ENCODE peak calls at places on chromosomes 13 and 19, in eight cellular contexts. R is Peyer's patch, N is GM12878, J is lower leg skin, D is tibial nerve, Z is sigmoid colon, U is uterus, S is transverse colon. G is an unnamed sample.

GRCh38 chr13:83995930-83996329 is 113.7 kb upstream of the SLITRK1 start:
- DNase-seq in Z (no peak), S (no peak), R (no peak), J (no peak), N (no peak), U (no peak), D (no peak), G (no peak)

GRCh38 chr13:113845723-113846638 is 17.9 kb downstream of the GAS6 start:
- DNase-seq in Z (no peak), D (no peak), R (no peak), S (peak; percentile 3), J (no peak), U (peak; percentile 8), N (no peak), G (no peak)

GRCh38 chr19:13398780-13399726 is 107.2 kb downstream of the CACNA1A start:
- DNase-seq in S (no peak), U (no peak), N (no peak), R (no peak), Z (no peak), J (no peak), D (no peak), G (peak; percentile 53)

GRCh38 chr13:41565221-41565620 is 107.9 kb downstream of the RGCC start:
- DNase-seq in J (no peak), R (no peak), S (no peak), U (no peak), N (no peak), D (no peak), Z (no peak), G (no peak)

GRCh38 chr19:39038098-39038497 is 5.7 kb upstream of the FBXO27 start:
- DNase-seq in Z (no peak), R (no peak), J (peak; percentile 33), D (no peak), S (peak; percentile 9), N (no peak), U (peak; percentile 18), G (peak; percentile 77)

GRCh38 chr13:98370806-98371553 is 193.9 kb upstream of the RNF113B start:
- DNase-seq in J (no peak), D (peak; percentile 52), Z (peak; percentile 88), U (peak; percentile 62), R (no peak), N (no peak), S (peak; percentile 31), G (no peak)

GRCh38 chr13:111639196-111639705 is 318.8 kb downstream of the TEX29 start:
- DNase-seq in N (no peak), U (no peak), R (no peak), J (no peak), S (no peak), D (no peak), Z (no peak), G (no peak)

GRCh38 chr13:27428160-27428559 is 3.7 kb downstream of the GTF3A start:
- DNase-seq in Z (no peak), N (no peak), S (no peak), D (no peak), U (no peak), J (no peak), R (no peak), G (peak; percentile 67)

GRCh38 chr19:18519962-18520847 is 1.7 kb downstream of the ELL start:
- DNase-seq in S (peak; percentile 83), U (peak; percentile 72), Z (peak; percentile 87), D (peak; percentile 49), R (peak; percentile 70), N (no peak), J (peak; percentile 71), G (no peak)

GRCh38 chr13:50892162-50892944 is 17.2 kb upstream of the RNASEH2B start:
- DNase-seq in J (no peak), U (no peak), Z (no peak), N (no peak), D (no peak), S (peak; percentile 40), R (peak; percentile 84), G (no peak)

GRCh38 chr13:50893211-50893852 is 16.3 kb upstream of the RNASEH2B start:
- DNase-seq in D (no peak), J (no peak), U (no peak), N (no peak), Z (no peak), R (peak; percentile 40), S (no peak), G (no peak)

GRCh38 chr13:50891206-50891605 is 18.4 kb upstream of the RNASEH2B start:
- DNase-seq in S (no peak), D (no peak), U (no peak), R (no peak), J (no peak), Z (no peak), N (no peak), G (no peak)

GRCh38 chr13:50894042-50894441 is 15.5 kb upstream of the RNASEH2B start:
- DNase-seq in S (no peak), J (no peak), U (no peak), N (no peak), D (no peak), Z (no peak), R (no peak), G (no peak)

GRCh38 chr13:50894504-50894903 is 15.1 kb upstream of the RNASEH2B start:
- DNase-seq in S (no peak), Z (no peak), D (no peak), N (no peak), J (no peak), R (no peak), U (no peak), G (no peak)
- TF ChIP-seq POLR2A in S (no peak), Z (no peak), D (no peak), N (no peak), J (no peak), R (no peak), U (no peak), G (no peak)

GRCh38 chr19:660793-661426 is 2.1 kb downstream of the RNF126 start:
- DNase-seq in N (no peak), R (peak; percentile 42), J (no peak), S (peak; percentile 75), Z (peak; percentile 64), D (no peak), U (no peak), G (no peak)
- TF ChIP-seq POLR2A in N (no peak), R (peak; percentile 91), J (no peak), S (peak; percentile 83), Z (no peak), D (no peak), U (no peak), G (no peak)

DNA sequence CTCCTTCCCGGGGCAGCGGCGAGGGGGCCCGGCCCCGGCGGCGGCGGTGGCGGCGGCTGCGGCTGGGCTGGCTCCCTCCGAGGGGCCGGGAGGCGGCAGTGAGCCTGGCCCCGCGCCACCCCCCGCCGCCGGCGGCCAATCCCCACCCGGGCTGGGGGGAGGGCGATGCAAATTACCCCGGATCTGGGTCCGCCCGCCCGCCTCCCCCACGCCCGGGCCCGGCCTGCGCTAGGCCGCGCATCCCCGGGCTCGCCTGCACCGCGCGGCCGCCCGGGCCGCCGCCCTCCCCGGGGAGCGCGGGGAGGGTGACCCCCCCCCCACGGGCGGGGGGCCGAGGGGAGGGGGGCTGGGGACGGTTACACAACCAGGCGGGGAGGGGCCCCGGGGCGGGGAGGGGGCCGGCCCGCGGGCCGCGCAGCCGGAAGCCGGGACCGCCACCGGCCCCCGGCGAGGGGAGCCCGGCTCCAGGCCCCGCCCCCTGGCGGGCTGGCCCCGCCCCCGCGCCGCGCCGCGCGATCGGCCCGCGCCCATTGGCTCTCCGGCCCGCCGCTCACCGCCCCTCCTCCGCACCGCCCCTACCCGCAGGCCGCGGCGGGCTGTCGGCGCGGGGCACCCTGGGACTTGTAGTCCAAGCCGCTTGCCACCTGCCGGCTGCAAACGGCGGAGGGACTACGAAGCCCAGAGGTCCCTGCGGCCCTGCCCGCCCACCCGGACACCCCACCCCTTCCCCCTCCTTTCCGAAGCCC is 1.1 kb downstream of the ZBTB7A start:
- DNase-seq in N (peak; percentile 65), J (peak; percentile 93), U (peak; percentile 97), Z (peak; percentile 99), R (peak; percentile 95), S (peak; percentile 98), D (peak; percentile 85), G (peak; percentile 89)
- TF ChIP-seq POLR2A in N (peak; percentile 46), J (no peak), U (no peak), Z (no peak), R (peak; percentile 29), S (no peak), D (no peak), G (no peak)

GRCh38 chr19:1856345-1856697 is 7.1 kb downstream of the KLF16 start:
- DNase-seq in N (no peak), D (no peak), J (no peak), U (no peak), S (no peak), Z (no peak), R (no peak), G (peak; percentile 20)
- TF ChIP-seq POLR2A in N (no peak), D (no peak), J (no peak), U (no peak), S (no peak), Z (no peak), R (no peak), G (no peak)